ENCODE peak calls at places on chromosomes 13 and 19, in seven cellular contexts. One of them, this sample, is unnamed.

GRCh38 chr19:2507109-2507508 is 31.2 kb downstream of the GADD45B start:
- DNase-seq in AG10803: peak; percentile 58
- DNase-seq in SW480: peak; percentile 76
- DNase-seq in activated CD4-positive, alpha-beta T cell treated with anti-CD3 and anti-CD28 coated beads for 36 hours: peak; percentile 57
- DNase-seq in GM10248: no peak
- DNase-seq in stimulated activated CD4-positive, alpha-beta T cell treated with anti-CD3 and anti-CD28 coated beads, TNF-alpha, amount 100 ng/mL, for 24 hours: no peak
- DNase-seq in heart right ventricle: no peak
- DNase-seq in this sample: peak; percentile 54

GRCh38 chr19:36031308-36031707 is 1.4 kb downstream of the CLIP3 start:
- DNase-seq in SW480: no peak
- DNase-seq in GM10248: no peak
- DNase-seq in activated CD4-positive, alpha-beta T cell treated with anti-CD3 and anti-CD28 coated beads for 36 hours: no peak
- DNase-seq in AG10803: no peak
- DNase-seq in stimulated activated CD4-positive, alpha-beta T cell treated with anti-CD3 and anti-CD28 coated beads, TNF-alpha, amount 100 ng/mL, for 24 hours: no peak
- DNase-seq in heart right ventricle: no peak
- DNase-seq in this sample: no peak

GRCh38 chr13:52713894-52714293 is 25.7 kb downstream of the CNMD start:
- DNase-seq in SW480: no peak
- DNase-seq in stimulated activated CD4-positive, alpha-beta T cell treated with anti-CD3 and anti-CD28 coated beads, TNF-alpha, amount 100 ng/mL, for 24 hours: no peak
- DNase-seq in AG10803: no peak
- DNase-seq in GM10248: no peak
- DNase-seq in heart right ventricle: peak; percentile 25
- DNase-seq in activated CD4-positive, alpha-beta T cell treated with anti-CD3 and anti-CD28 coated beads for 36 hours: no peak
- DNase-seq in this sample: no peak

GRCh38 chr19:8196271-8196908 is 12.8 kb upstream of the CERS4 start:
- DNase-seq in stimulated activated CD4-positive, alpha-beta T cell treated with anti-CD3 and anti-CD28 coated beads, TNF-alpha, amount 100 ng/mL, for 24 hours: no peak
- DNase-seq in GM10248: no peak
- DNase-seq in heart right ventricle: no peak
- DNase-seq in AG10803: no peak
- DNase-seq in activated CD4-positive, alpha-beta T cell treated with anti-CD3 and anti-CD28 coated beads for 36 hours: no peak
- DNase-seq in SW480: no peak
- DNase-seq in this sample: no peak

GRCh38 chr13:21619633-21620220 is 15.8 kb upstream of the MICU2 start:
- DNase-seq in SW480: no peak
- DNase-seq in GM10248: no peak
- DNase-seq in activated CD4-positive, alpha-beta T cell treated with anti-CD3 and anti-CD28 coated beads for 36 hours: no peak
- DNase-seq in heart right ventricle: no peak
- DNase-seq in stimulated activated CD4-positive, alpha-beta T cell treated with anti-CD3 and anti-CD28 coated beads, TNF-alpha, amount 100 ng/mL, for 24 hours: no peak
- DNase-seq in AG10803: no peak
- DNase-seq in this sample: no peak

GRCh38 chr13:39401091-39401647 is 201.8 kb downstream of the LHFPL6 start:
- DNase-seq in AG10803: no peak
- DNase-seq in GM10248: no peak
- DNase-seq in stimulated activated CD4-positive, alpha-beta T cell treated with anti-CD3 and anti-CD28 coated beads, TNF-alpha, amount 100 ng/mL, for 24 hours: no peak
- DNase-seq in SW480: no peak
- DNase-seq in activated CD4-positive, alpha-beta T cell treated with anti-CD3 and anti-CD28 coated beads for 36 hours: no peak
- DNase-seq in heart right ventricle: no peak
- DNase-seq in this sample: no peak

GRCh38 chr13:73765651-73766384 is 368.4 kb downstream of the KLF12 start:
- DNase-seq in stimulated activated CD4-positive, alpha-beta T cell treated with anti-CD3 and anti-CD28 coated beads, TNF-alpha, amount 100 ng/mL, for 24 hours: peak; percentile 44
- DNase-seq in SW480: peak; percentile 74
- DNase-seq in heart right ventricle: peak; percentile 80
- DNase-seq in GM10248: peak; percentile 34
- DNase-seq in AG10803: peak; percentile 23
- DNase-seq in activated CD4-positive, alpha-beta T cell treated with anti-CD3 and anti-CD28 coated beads for 36 hours: peak; percentile 87
- DNase-seq in this sample: peak; percentile 94

GRCh38 chr19:43572172-43572588 is 3.1 kb downstream of the XRCC1 start:
- DNase-seq in heart right ventricle: no peak
- DNase-seq in stimulated activated CD4-positive, alpha-beta T cell treated with anti-CD3 and anti-CD28 coated beads, TNF-alpha, amount 100 ng/mL, for 24 hours: no peak
- DNase-seq in AG10803: no peak
- DNase-seq in GM10248: no peak
- DNase-seq in SW480: no peak
- DNase-seq in activated CD4-positive, alpha-beta T cell treated with anti-CD3 and anti-CD28 coated beads for 36 hours: no peak
- DNase-seq in this sample: no peak

GRCh38 chr13:77810891-77811290 is 107.7 kb downstream of the EDNRB start:
- DNase-seq in AG10803: no peak
- DNase-seq in activated CD4-positive, alpha-beta T cell treated with anti-CD3 and anti-CD28 coated beads for 36 hours: no peak
- DNase-seq in SW480: no peak
- DNase-seq in GM10248: no peak
- DNase-seq in heart right ventricle: no peak
- DNase-seq in stimulated activated CD4-positive, alpha-beta T cell treated with anti-CD3 and anti-CD28 coated beads, TNF-alpha, amount 100 ng/mL, for 24 hours: no peak
- DNase-seq in this sample: no peak

GRCh38 chr13:20492641-20493040 is 33.0 kb downstream of the CRYL1 start:
- DNase-seq in activated CD4-positive, alpha-beta T cell treated with anti-CD3 and anti-CD28 coated beads for 36 hours: peak; percentile 76
- DNase-seq in GM10248: peak; percentile 56
- DNase-seq in heart right ventricle: no peak
- DNase-seq in AG10803: no peak
- DNase-seq in SW480: peak; percentile 64
- DNase-seq in stimulated activated CD4-positive, alpha-beta T cell treated with anti-CD3 and anti-CD28 coated beads, TNF-alpha, amount 100 ng/mL, for 24 hours: peak; percentile 9
- DNase-seq in this sample: peak; percentile 7

GRCh38 chr19:5397804-5398692 is 57.2 kb upstream of the ZNRF4 start:
- DNase-seq in activated CD4-positive, alpha-beta T cell treated with anti-CD3 and anti-CD28 coated beads for 36 hours: no peak
- DNase-seq in heart right ventricle: no peak
- DNase-seq in AG10803: no peak
- DNase-seq in SW480: peak; percentile 17
- DNase-seq in GM10248: no peak
- DNase-seq in stimulated activated CD4-positive, alpha-beta T cell treated with anti-CD3 and anti-CD28 coated beads, TNF-alpha, amount 100 ng/mL, for 24 hours: no peak
- DNase-seq in this sample: peak; percentile 10

GRCh38 chr13:44932850-44933251 is 56.4 kb downstream of the NUFIP1 start:
- DNase-seq in activated CD4-positive, alpha-beta T cell treated with anti-CD3 and anti-CD28 coated beads for 36 hours: no peak
- DNase-seq in heart right ventricle: no peak
- DNase-seq in stimulated activated CD4-positive, alpha-beta T cell treated with anti-CD3 and anti-CD28 coated beads, TNF-alpha, amount 100 ng/mL, for 24 hours: no peak
- DNase-seq in AG10803: peak; percentile 36
- DNase-seq in SW480: no peak
- DNase-seq in GM10248: no peak
- DNase-seq in this sample: no peak

GRCh38 chr19:18306209-18306902 is 16.5 kb downstream of the LSM4 start:
- DNase-seq in heart right ventricle: no peak
- DNase-seq in activated CD4-positive, alpha-beta T cell treated with anti-CD3 and anti-CD28 coated beads for 36 hours: no peak
- DNase-seq in GM10248: no peak
- DNase-seq in stimulated activated CD4-positive, alpha-beta T cell treated with anti-CD3 and anti-CD28 coated beads, TNF-alpha, amount 100 ng/mL, for 24 hours: no peak
- DNase-seq in SW480: no peak
- DNase-seq in AG10803: no peak
- DNase-seq in this sample: no peak

GRCh38 chr19:13045812-13046211 is 50.5 kb downstream of the NFIX start:
- DNase-seq in heart right ventricle: no peak
- DNase-seq in activated CD4-positive, alpha-beta T cell treated with anti-CD3 and anti-CD28 coated beads for 36 hours: no peak
- DNase-seq in AG10803: no peak
- DNase-seq in SW480: no peak
- DNase-seq in GM10248: no peak
- DNase-seq in stimulated activated CD4-positive, alpha-beta T cell treated with anti-CD3 and anti-CD28 coated beads, TNF-alpha, amount 100 ng/mL, for 24 hours: no peak
- DNase-seq in this sample: no peak

GRCh38 chr19:33388817-33389573 is 15.5 kb downstream of the CEBPG start:
- DNase-seq in GM10248: peak; percentile 12
- DNase-seq in activated CD4-positive, alpha-beta T cell treated with anti-CD3 and anti-CD28 coated beads for 36 hours: no peak
- DNase-seq in SW480: no peak
- DNase-seq in stimulated activated CD4-positive, alpha-beta T cell treated with anti-CD3 and anti-CD28 coated beads, TNF-alpha, amount 100 ng/mL, for 24 hours: no peak
- DNase-seq in heart right ventricle: peak; percentile 58
- DNase-seq in AG10803: no peak
- DNase-seq in this sample: no peak

GRCh38 chr13:95676100-95676774 is 702 bp upstream of the DNAJC3 start:
- DNase-seq in heart right ventricle: no peak
- DNase-seq in activated CD4-positive, alpha-beta T cell treated with anti-CD3 and anti-CD28 coated beads for 36 hours: peak; percentile 52
- DNase-seq in GM10248: no peak
- DNase-seq in stimulated activated CD4-positive, alpha-beta T cell treated with anti-CD3 and anti-CD28 coated beads, TNF-alpha, amount 100 ng/mL, for 24 hours: no peak
- DNase-seq in AG10803: peak; percentile 41
- DNase-seq in SW480: peak; percentile 71
- DNase-seq in this sample: no peak

GRCh38 chr19:15285896-15286591 is 46.3 kb downstream of the BRD4 start:
- DNase-seq in stimulated activated CD4-positive, alpha-beta T cell treated with anti-CD3 and anti-CD28 coated beads, TNF-alpha, amount 100 ng/mL, for 24 hours: no peak
- DNase-seq in GM10248: peak; percentile 75
- DNase-seq in activated CD4-positive, alpha-beta T cell treated with anti-CD3 and anti-CD28 coated beads for 36 hours: no peak
- DNase-seq in AG10803: no peak
- DNase-seq in heart right ventricle: no peak
- DNase-seq in SW480: no peak
- DNase-seq in this sample: no peak